ENCODE peak calls at places on chromosome 22, in four cellular contexts. Q, L, G and H are unnamed samples.

GRCh38 chr22:27456696-27457503 is 344.7 kb downstream of the MN1 start:
- DNase-seq in Q (no peak), L (peak; percentile 93), G (no peak), H (peak; percentile 57)

GRCh38 chr22:42419328-42419881 is 12.8 kb downstream of the NFAM1 start:
- DNase-seq in L (no peak), G (no peak), Q (no peak), H (no peak)

GRCh38 chr22:17891427-17892167 is 117.3 kb upstream of the BID start:
- DNase-seq in G (peak; percentile 64), Q (peak; percentile 55), L (no peak), H (peak; percentile 34)

GRCh38 chr22:50585238-50585637 is 2.6 kb upstream of the CHKB start:
- DNase-seq in G (no peak), Q (no peak), L (no peak), H (no peak)

GRCh38 chr22:49765091-49765771 is 62.4 kb downstream of the BRD1 start:
- DNase-seq in Q (peak; percentile 23), G (peak; percentile 38), L (no peak), H (no peak)

GRCh38 chr22:39583066-39583667 is 12.6 kb downstream of the CACNA1I start:
- DNase-seq in Q (no peak), G (no peak), L (no peak), H (no peak)

GRCh38 chr22:28560005-28560742 is 119.5 kb downstream of the TTC28 start:
- DNase-seq in G (no peak), Q (no peak), L (peak; percentile 82), H (peak; percentile 66)

GRCh38 chr22:21641417-21641794 is 696 bp upstream of the SDF2L1 start:
- DNase-seq in Q (peak; percentile 60), G (peak; percentile 59), L (peak; percentile 55), H (peak; percentile 83)

GRCh38 chr22:44335903-44336803 is 23.4 kb upstream of the SHISAL1 start:
- DNase-seq in L (no peak), G (no peak), Q (peak; percentile 42), H (peak; percentile 55)

GRCh38 chr22:28247667-28248363 is 328.8 kb upstream of the PITPNB start:
- DNase-seq in Q (no peak), L (no peak), G (no peak), H (peak; percentile 64)

GRCh38 chr22:50674606-50675552 is 2.3 kb downstream of the SHANK3 start:
- DNase-seq in L (no peak), Q (peak; percentile 91), G (peak; percentile 90), H (peak; percentile 89)

GRCh38 chr22:50323900-50324299 is 2.9 kb downstream of the DENND6B start:
- DNase-seq in G (no peak), Q (no peak), L (no peak), H (no peak)

GRCh38 chr22:17074648-17075002 is 10.2 kb upstream of the IL17RA start:
- DNase-seq in Q (no peak), L (peak; percentile 40), G (no peak), H (no peak)

GRCh38 chr22:45105281-45105700 is 58.4 kb upstream of the NUP50 start:
- DNase-seq in L (peak; percentile 97), G (no peak), Q (no peak), H (no peak)

GRCh38 chr22:30208631-30209603 is 37.6 kb downstream of the LIF start:
- DNase-seq in Q (no peak), L (peak; percentile 97), G (no peak), H (peak; percentile 53)

GRCh38 chr22:42993651-42994275 is 21.2 kb downstream of the PACSIN2 start:
- DNase-seq in Q (no peak), L (peak; percentile 60), G (no peak), H (no peak)

GRCh38 chr22:47457021-47457420 is 694.6 kb downstream of the TBC1D22A start:
- DNase-seq in G (no peak), L (no peak), Q (no peak), H (no peak)

GRCh38 chr22:30175743-30176288 is 70.7 kb downstream of the LIF start:
- DNase-seq in G (no peak), L (no peak), Q (no peak), H (no peak)

GRCh38 chr22:27780161-27780575 is 21.4 kb downstream of the MN1 start:
- DNase-seq in G (no peak), Q (peak; percentile 78), L (no peak), H (peak; percentile 96)

GRCh38 chr22:42635531-42635930 is 4.9 kb downstream of the ATP5MGL start:
- DNase-seq in L (peak; percentile 90), G (no peak), Q (no peak), H (no peak)

GRCh38 chr22:44815099-44816070 is 63.0 kb downstream of the ARHGAP8 start:
- DNase-seq in G (no peak), Q (no peak), L (no peak), H (no peak)

GRCh38 chr22:30861131-30861530 is 107.4 kb downstream of the MORC2 start:
- DNase-seq in G (peak; percentile 38), Q (peak; percentile 21), L (no peak), H (no peak)

GRCh38 chr22:46300491-46300890 is 3.8 kb downstream of the GTSE1 start:
- DNase-seq in Q (no peak), G (no peak), L (no peak), H (no peak)

GRCh38 chr22:39669432-39669831 is 98.9 kb downstream of the CACNA1I start:
- DNase-seq in G (no peak), Q (no peak), L (no peak), H (no peak)

GRCh38 chr22:45709866-45710265 is 38.2 kb downstream of the ATXN10 start:
- DNase-seq in L (peak; percentile 82), G (no peak), Q (no peak), H (no peak)

GRCh38 chr22:18024276-18024939 is at the start of gene MICAL3:
- DNase-seq in L (peak; percentile 64), Q (peak; percentile 39), G (peak; percentile 74), H (peak; percentile 43)

GRCh38 chr22:33247758-33248157 is 189.6 kb upstream of the SYN3 start:
- DNase-seq in L (no peak), Q (no peak), G (no peak), H (no peak)

GRCh38 chr22:31046591-31047226 is 34.4 kb upstream of the SMTN start:
- DNase-seq in Q (peak; percentile 37), L (peak; percentile 13), G (no peak), H (peak; percentile 42)

GRCh38 chr22:39308614-39309363 is 10.6 kb downstream of the RPL3 start:
- DNase-seq in Q (peak; percentile 43), L (peak; percentile 96), G (no peak), H (peak; percentile 86)

GRCh38 chr22:41047741-41048140 is 44.7 kb upstream of the EP300 start:
- DNase-seq in G (no peak), Q (no peak), L (peak; percentile 20), H (no peak)

GRCh38 chr22:41043727-41044126 is 48.7 kb upstream of the EP300 start:
- DNase-seq in L (no peak), Q (no peak), G (no peak), H (no peak)

GRCh38 chr22:41050873-41051272 is 41.5 kb upstream of the EP300 start:
- DNase-seq in Q (no peak), L (no peak), G (no peak), H (no peak)

GRCh38 chr22:41052661-41053490 is 39.5 kb upstream of the EP300 start:
- DNase-seq in G (no peak), L (peak; percentile 84), Q (no peak), H (peak; percentile 16)

DNA sequence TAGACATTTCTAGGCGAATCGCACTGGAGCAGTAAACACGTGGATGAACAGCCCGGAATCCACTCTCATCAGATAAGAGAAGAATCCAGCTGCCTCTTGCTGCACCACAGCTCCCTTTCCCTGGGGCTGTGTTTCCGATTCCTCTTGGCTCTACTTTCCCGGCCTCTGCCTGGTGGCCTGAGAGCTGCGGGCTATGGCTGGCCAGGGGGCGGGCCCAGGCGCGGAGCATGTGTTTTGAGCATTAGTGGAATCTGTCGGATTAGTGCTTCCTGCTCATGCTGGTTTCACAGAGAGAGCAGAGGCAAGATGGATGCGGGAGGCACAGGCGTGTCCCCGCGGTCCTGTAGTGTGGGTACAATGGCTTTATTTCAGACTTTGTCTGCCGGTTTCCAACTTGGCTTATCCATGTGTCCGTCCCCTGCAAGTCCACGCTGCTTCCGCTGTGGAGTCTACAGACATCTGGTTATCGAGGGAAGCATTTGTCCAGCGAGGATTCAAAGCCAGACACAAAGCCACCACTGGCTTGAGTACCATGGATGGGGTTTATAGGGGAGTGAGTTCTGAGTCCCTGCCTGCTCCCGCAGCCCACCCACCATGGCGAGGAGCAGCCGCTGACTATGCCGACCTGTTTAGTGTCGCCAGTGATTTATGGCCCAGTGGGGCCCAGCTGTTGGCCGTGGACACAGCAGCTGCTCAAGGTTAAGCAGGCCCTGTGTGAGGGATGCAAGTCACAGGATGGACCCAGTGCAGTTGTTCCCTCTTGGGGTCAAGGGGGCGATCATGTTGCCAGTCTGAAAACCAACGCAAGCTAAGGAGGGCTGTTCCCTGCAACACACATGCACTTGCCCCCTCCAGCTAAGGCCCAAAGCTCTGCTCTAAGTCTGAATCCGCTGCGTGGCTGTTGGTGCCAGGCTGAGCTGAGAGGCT is 43.3 kb upstream of the EP300 start:
- DNase-seq in G (peak; percentile 64), L (peak; percentile 80), Q (peak; percentile 75), H (peak; percentile 85)
- H3K27ac ChIP-seq in G (no peak overlapping the region), L (peak overlapping the region; percentile 52), Q (no peak overlapping the region), H (no peak overlapping the region)

GRCh38 chr22:48710410-48710809 is 1117.3 kb downstream of the BRD1 start:
- DNase-seq in G (no peak), L (no peak), Q (no peak), H (no peak)

GRCh38 chr22:48709976-48710375 is 1117.7 kb downstream of the BRD1 start:
- DNase-seq in G (no peak), Q (no peak), L (no peak), H (no peak)

GRCh38 chr22:48711031-48711431 is 1116.6 kb downstream of the BRD1 start:
- DNase-seq in Q (peak; percentile 19), G (no peak), L (no peak), H (no peak)

GRCh38 chr22:48712558-48712957 is 1115.1 kb downstream of the BRD1 start:
- DNase-seq in L (no peak), G (no peak), Q (no peak), H (no peak)

DNA sequence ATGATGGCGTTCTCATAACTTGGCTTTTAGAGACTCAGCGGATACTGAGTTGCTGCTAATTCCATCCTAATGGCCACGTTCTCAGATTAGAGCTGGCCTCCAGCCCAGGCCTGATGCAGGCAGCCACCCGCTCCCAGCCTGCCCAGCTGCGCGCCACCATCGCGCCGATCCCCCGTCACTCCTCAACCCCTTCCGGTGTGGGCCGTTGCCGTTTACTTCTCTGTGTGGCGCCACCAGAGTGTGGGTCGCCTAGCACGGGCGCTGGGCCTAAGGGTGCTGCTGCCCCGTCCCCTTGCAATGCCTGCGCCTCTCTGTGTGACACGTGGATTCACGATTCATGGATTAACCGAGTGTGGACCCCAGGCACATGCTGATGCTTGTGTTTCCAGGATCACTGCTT is 1116.0 kb downstream of the BRD1 start:
- DNase-seq in L (no peak), G (no peak), Q (no peak), H (no peak)
- H3K56ac ChIP-seq in L (no peak overlapping the region), G (no peak overlapping the region), Q (no peak overlapping the region), H (no peak overlapping the region)

DNA sequence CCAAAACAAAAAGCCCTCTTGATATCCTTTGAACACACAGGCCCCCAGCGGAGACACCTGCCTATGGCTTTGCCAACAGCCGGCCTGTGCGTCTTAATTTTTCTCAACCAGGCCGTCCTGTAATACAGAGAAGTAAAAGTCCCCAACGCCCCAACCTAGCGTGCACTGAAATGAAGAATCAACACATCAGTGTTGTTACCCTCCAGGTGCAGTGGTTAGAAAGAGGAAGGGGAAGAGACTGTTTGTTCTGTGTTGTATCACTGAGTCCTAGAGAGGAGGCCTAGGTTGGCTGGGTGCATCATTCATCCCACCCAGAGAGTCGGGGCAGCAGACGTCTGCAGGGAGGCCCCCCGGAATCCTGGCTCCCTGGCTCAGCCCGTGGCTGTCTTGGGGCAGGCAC is 25.7 kb downstream of the SGSM1 start:
- DNase-seq in Q (no peak), L (no peak), G (no peak), H (no peak)
- H3K4me1 ChIP-seq in Q (peaks cover 4% of the 10 kb centered on the region), L (no peaks in the 10 kb centered on the region), G (peaks cover 23% of the 10 kb centered on the region), H (peaks cover 2% of the 10 kb centered on the region)

GRCh38 chr22:19989725-19990067 is 26.9 kb downstream of the ARVCF start:
- DNase-seq in G (no peak), Q (no peak), L (no peak), H (no peak)
- H3K27ac ChIP-seq in G (no peak overlapping the region), Q (no peak overlapping the region), L (no peak overlapping the region), H (no peak overlapping the region)